ENCODE peak calls at places on chromosomes 12 and 14, in six cellular contexts. L is A549, N is endothelial cell of umbilical vein, H is K562, C is HepG2, M is GM12878. U is an unnamed sample.

GRCh38 chr12:128992116-128992515 is 138.8 kb downstream of the GLT1D1 start:
- DNase-seq in L (no peak), N (no peak), H (no peak), C (no peak), M (no peak), U (no peak)

GRCh38 chr14:100345711-100346110 is 22.6 kb downstream of the SLC25A47 start:
- DNase-seq in L (no peak), N (no peak), H (no peak), C (no peak), M (no peak), U (no peak)

GRCh38 chr14:57346741-57347140 is 43.6 kb upstream of the NAA30 start:
- DNase-seq in L (no peak), N (no peak), H (no peak), C (peak), M (no peak), U (no peak)

GRCh38 chr12:76697849-76698248 is 66.1 kb upstream of the ZDHHC17 start:
- DNase-seq in L (no peak), N (no peak), H (no peak), C (no peak), M (no peak), U (peak)

GRCh38 chr12:113815031-113815430 is 151.1 kb downstream of the RBM19 start:
- DNase-seq in L (no peak), N (no peak), H (no peak), C (no peak), M (no peak), U (no peak)

GRCh38 chr14:54769955-54770863 is 132.4 kb downstream of the GCH1 start:
- DNase-seq in L (no peak), N (no peak), H (no peak), C (no peak), M (no peak), U (no peak)

GRCh38 chr12:69896653-69897381 is 71.8 kb downstream of the MYRFL start:
- DNase-seq in L (no peak), N (no peak), H (no peak), C (no peak), M (no peak), U (no peak)

GRCh38 chr12:92403210-92404175 is 257.8 kb upstream of the BTG1 start:
- DNase-seq in L (no peak), N (no peak), H (peak), C (no peak), M (peak), U (no peak)

GRCh38 chr14:43005807-43006206 is 1399.1 kb downstream of the LRFN5 start:
- DNase-seq in L (no peak), N (no peak), H (no peak), C (no peak), M (no peak), U (peak)

GRCh38 chr12:131266591-131267467 is 313.1 kb downstream of the ADGRD1 start:
- DNase-seq in L (no peak), N (no peak), H (no peak), C (no peak), M (no peak), U (no peak)

GRCh38 chr12:69386921-69387320 is 27.4 kb downstream of the YEATS4 start:
- DNase-seq in L (no peak), N (no peak), H (no peak), C (no peak), M (no peak), U (no peak)

GRCh38 chr12:116389990-116390655 is 112.6 kb upstream of the MED13L start:
- DNase-seq in L (peak), N (peak), H (no peak), C (no peak), M (no peak), U (no peak)

GRCh38 chr12:104399750-104400612 is 56.8 kb upstream of the CHST11 start:
- DNase-seq in L (no peak), N (no peak), H (no peak), C (no peak), M (no peak), U (peak)

GRCh38 chr14:23570806-23571483 is 3.4 kb upstream of the AP1G2 start:
- DNase-seq in L (no peak), N (no peak), H (no peak), C (no peak), M (no peak), U (no peak)

GRCh38 chr12:69167648-69168165 is 71.7 kb upstream of the CPSF6 start:
- DNase-seq in L (no peak), N (no peak), H (no peak), C (no peak), M (no peak), U (no peak)

GRCh38 chr14:93889739-93890138 is 37.4 kb upstream of the FAM181A start:
- DNase-seq in L (no peak), N (no peak), H (no peak), C (no peak), M (no peak), U (no peak)

GRCh38 chr12:110750784-110751461 is 8.2 kb upstream of the PPP1CC start:
- DNase-seq in L (no peak), N (no peak), H (no peak), C (no peak), M (no peak), U (no peak)

GRCh38 chr12:12645485-12645884 is 33.8 kb downstream of the CREBL2 start:
- DNase-seq in L (peak), N (peak), H (peak), C (peak), M (no peak), U (peak)

GRCh38 chr14:75906680-75907280 is 75.0 kb downstream of the TGFB3 start:
- DNase-seq in L (peak), N (peak), H (peak), C (peak), M (no peak), U (peak)

GRCh38 chr14:28494196-28494595 is 272.4 kb upstream of the FOXG1 start:
- DNase-seq in L (peak), N (no peak), H (no peak), C (no peak), M (no peak), U (no peak)

GRCh38 chr12:47793015-47793681 is 20.1 kb downstream of the SLC48A1 start:
- DNase-seq in L (no peak), N (no peak), H (no peak), C (no peak), M (no peak), U (no peak)

GRCh38 chr12:127941332-127941731 is 325.6 kb upstream of the TMEM132C start:
- DNase-seq in L (no peak), N (no peak), H (no peak), C (no peak), M (no peak), U (no peak)

GRCh38 chr12:81079280-81080076 is 1.6 kb downstream of the ACSS3 start:
- DNase-seq in L (no peak), N (no peak), H (no peak), C (peak), M (no peak), U (no peak)

GRCh38 chr12:44972746-44973421 is 78.0 kb downstream of the DBX2 start:
- DNase-seq in L (peak), N (peak), H (no peak), C (peak), M (no peak), U (peak)

GRCh38 chr14:65850429-65851145 is 438.1 kb downstream of the FUT8 start:
- DNase-seq in L (no peak), N (no peak), H (no peak), C (no peak), M (no peak), U (no peak)

GRCh38 chr12:7075931-7076330 is 15.4 kb downstream of the C1S start:
- DNase-seq in L (no peak), N (no peak), H (no peak), C (no peak), M (no peak), U (no peak)

GRCh38 chr14:102096569-102097188 is 9.8 kb upstream of the HSP90AA1 start:
- DNase-seq in L (peak), N (peak), H (peak), C (peak), M (no peak), U (peak)

GRCh38 chr14:22579218-22579617 is 9.8 kb downstream of the DAD1 start:
- DNase-seq in L (no peak), N (no peak), H (no peak), C (no peak), M (no peak), U (no peak)

GRCh38 chr12:90979936-90980335 is 24.8 kb downstream of the EPYC start:
- DNase-seq in L (no peak), N (no peak), H (no peak), C (no peak), M (no peak), U (no peak)

GRCh38 chr12:66959276-66959675 is 280.4 kb upstream of the GRIP1 start:
- DNase-seq in L (no peak), N (no peak), H (no peak), C (no peak), M (no peak), U (no peak)

GRCh38 chr12:13959131-13959734 is 22.2 kb downstream of the GRIN2B start:
- DNase-seq in L (peak), N (no peak), H (no peak), C (no peak), M (no peak), U (no peak)

GRCh38 chr14:65470404-65470880 is 57.9 kb downstream of the FUT8 start:
- DNase-seq in L (no peak), N (no peak), H (no peak), C (no peak), M (no peak), U (no peak)

GRCh38 chr14:51521764-51522163 is 129.9 kb upstream of the FRMD6 start:
- DNase-seq in L (no peak), N (no peak), H (no peak), C (no peak), M (no peak), U (no peak)

GRCh38 chr12:110937104-110937641 is 16.8 kb upstream of the MYL2 start:
- DNase-seq in L (peak), N (peak), H (peak), C (peak), M (no peak), U (peak)

GRCh38 chr12:93571854-93572711 is at the start of gene SOCS2:
- DNase-seq in L (no peak), N (peak), H (peak), C (no peak), M (no peak), U (no peak)

GRCh38 chr12:24480766-24481449 is 468.0 kb downstream of the BCAT1 start:
- DNase-seq in L (no peak), N (no peak), H (no peak), C (no peak), M (no peak), U (no peak)
- TF ChIP-seq MAX in L (no peak), N (no peak), H (no peak), C (no peak), M (no peak), U (no peak)

DNA sequence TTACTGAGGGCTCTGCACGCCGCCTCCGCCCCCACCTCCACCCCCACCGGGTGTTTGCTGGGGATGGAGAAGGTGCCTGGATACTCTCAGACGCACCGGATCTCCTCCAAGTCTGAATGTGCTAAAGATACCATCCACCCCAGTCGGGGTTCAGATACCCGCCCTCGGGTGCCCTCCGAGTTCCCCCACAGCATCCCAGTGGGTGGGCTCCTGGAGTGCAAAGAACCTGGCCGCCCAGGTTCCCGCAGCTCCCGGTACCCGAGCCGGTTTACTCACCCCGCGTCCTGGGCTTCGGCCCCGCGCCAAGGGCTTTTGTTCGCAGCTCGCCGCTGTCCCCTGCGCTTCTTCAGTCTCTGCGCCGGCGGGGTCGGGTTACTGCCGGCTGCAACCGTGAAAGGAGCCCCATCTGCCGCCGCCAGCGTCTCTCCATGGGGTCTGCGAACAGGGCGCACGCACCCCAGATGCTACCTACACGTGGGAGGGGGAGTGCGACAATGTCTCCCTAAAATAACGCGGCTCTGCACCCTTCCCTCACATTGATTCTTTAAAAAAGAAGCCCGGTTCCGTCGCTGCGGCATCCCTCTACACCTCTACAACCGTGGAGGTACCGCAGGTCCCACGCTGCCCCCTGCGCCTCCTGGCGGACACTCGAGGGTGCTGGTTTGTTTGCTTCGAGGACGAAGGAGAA is at the start of gene CCDC177:
- DNase-seq in L (peak), N (peak), H (peak), C (peak), M (no peak), U (peak)
- TF ChIP-seq MYC in L (no peak), N (no peak), H (no peak), C (no peak), M (no peak), U (no peak)

GRCh38 chr12:56116267-56117081 is at the start of gene RPL41:
- DNase-seq in L (peak), N (peak), H (peak), C (peak), M (peak), U (peak)
- TF ChIP-seq CTCF in L (no peak), N (no peak), H (no peak), C (peak), M (no peak), U (no peak)

DNA sequence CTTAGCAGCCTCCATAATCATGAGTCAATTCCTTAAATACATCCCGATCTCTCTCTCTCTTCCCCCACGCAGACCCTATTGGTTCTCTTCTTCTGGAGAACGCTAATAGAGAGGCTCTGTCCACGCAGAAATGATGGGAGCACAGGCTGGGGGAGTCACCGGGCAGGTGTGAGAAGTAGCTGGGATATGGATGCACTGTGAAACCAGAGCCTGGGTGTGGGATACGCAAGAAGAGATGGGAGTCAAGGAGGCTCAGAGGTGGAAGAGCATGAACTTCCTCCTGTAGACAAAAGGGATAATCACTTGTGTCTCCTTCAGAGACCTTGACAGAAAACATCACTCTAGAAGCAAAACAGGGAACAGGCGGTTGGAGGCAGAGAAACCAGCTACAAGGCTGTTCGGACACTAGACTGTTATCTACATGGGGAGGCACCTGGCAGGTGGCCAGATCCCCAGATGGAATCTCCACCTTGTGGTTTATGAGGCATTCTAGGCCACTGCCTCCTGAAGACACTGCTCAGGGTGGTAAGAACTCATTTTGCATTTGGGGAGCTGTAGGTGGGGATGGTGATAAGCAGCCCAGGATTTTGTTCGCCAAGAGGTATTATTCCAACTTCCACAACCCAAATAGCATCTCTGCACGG is 7.2 kb upstream of the SELPLG start:
- DNase-seq in L (no peak), N (no peak), H (peak), C (no peak), M (no peak), U (no peak)
- TF ChIP-seq MAX in L (no peak), N (no peak), H (peak), C (no peak), M (no peak), U (no peak)

GRCh38 chr14:33791971-33792370 is 158.9 kb downstream of the EGLN3 start:
- DNase-seq in L (no peak), N (no peak), H (no peak), C (no peak), M (peak), U (no peak)
- TF ChIP-seq MYC in L (no peak), N (no peak), H (no peak), C (no peak), M (no peak), U (no peak)

GRCh38 chr12:49296836-49297694 is 2.1 kb downstream of the PRPH start:
- DNase-seq in L (peak), N (no peak), H (peak), C (peak), M (no peak), U (peak)
- TF ChIP-seq CTCF in L (no peak), N (no peak), H (peak), C (no peak), M (no peak), U (no peak)

DNA sequence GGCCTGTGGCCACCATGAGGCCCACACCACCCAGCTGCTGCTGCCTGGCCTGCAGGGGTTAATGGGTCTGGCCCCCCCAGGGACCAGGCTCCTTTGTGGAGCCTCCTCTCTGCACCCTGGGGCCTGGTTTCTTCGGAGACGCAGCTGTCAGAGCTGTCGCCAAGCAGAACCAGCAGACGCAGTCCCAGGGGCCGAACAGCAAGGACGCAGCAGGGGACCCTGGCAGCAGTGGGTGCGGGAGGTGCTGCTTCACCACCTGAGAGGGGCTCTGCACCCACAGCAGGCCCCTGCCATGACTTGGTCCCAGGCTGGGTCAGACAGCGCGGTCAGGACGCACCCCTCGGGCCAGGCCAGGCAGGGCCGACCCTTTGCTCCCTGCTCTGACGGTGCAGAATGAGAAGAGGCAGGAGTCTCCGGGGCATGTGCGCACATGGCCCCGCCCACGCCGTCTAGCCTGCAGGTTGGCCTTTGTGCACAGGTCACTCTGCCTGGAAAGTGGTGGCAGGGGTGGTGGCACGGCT is 30.5 kb downstream of the JAG2 start:
- DNase-seq in L (no peak), N (no peak), H (no peak), C (no peak), M (no peak), U (no peak)
- TF ChIP-seq MAX in L (no peak), N (no peak), H (no peak), C (no peak), M (no peak), U (no peak)